ENCODE peak calls at places on chromosome 13, in four cellular contexts. N, R, D and X are unnamed samples.

GRCh38 chr13:98246538-98247172 is 69.6 kb upstream of the RNF113B start:
- DNase-seq in D (no peak), N (no peak), R (no peak), X (no peak)

GRCh38 chr13:111950697-111951096 is 116.3 kb upstream of the SOX1 start:
- DNase-seq in R (no peak), D (no peak), N (no peak), X (no peak)

GRCh38 chr13:43077446-43077845 is 54.1 kb downstream of the DNAJC15 start:
- DNase-seq in D (no peak), N (no peak), R (no peak), X (no peak)

GRCh38 chr13:99086869-99087129 is 108.9 kb upstream of the DOCK9 start:
- DNase-seq in D (no peak), N (no peak), R (no peak), X (no peak)

GRCh38 chr13:113187905-113188595 is 20.4 kb downstream of the PCID2 start:
- DNase-seq in R (no peak), D (no peak), N (peak; percentile 84), X (peak; percentile 61)

GRCh38 chr13:23750383-23751121 is 138.6 kb downstream of the MIPEP start:
- DNase-seq in D (no peak), N (peak; percentile 90), R (no peak), X (no peak)

GRCh38 chr13:33639640-33640080 is 178.3 kb upstream of the RFC3 start:
- DNase-seq in R (no peak), D (no peak), N (no peak), X (no peak)

GRCh38 chr13:40452038-40452666 is 214.3 kb downstream of the FOXO1 start:
- DNase-seq in D (no peak), N (no peak), R (no peak), X (no peak)

GRCh38 chr13:47085346-47085745 is 188.5 kb upstream of the HTR2A start:
- DNase-seq in D (no peak), N (no peak), R (no peak), X (no peak)

GRCh38 chr13:48859168-48860105 is 116.3 kb upstream of the FNDC3A start:
- DNase-seq in N (no peak), D (no peak), R (no peak), X (no peak)

GRCh38 chr13:41352935-41353801 is 42.1 kb downstream of the NAA16 start:
- DNase-seq in R (no peak), D (no peak), N (peak; percentile 81), X (peak; percentile 6)

GRCh38 chr13:109131698-109132257 is 502.4 kb downstream of the MYO16 start:
- DNase-seq in N (peak; percentile 33), D (no peak), R (no peak), X (no peak)

GRCh38 chr13:111114362-111115050 is 604 bp upstream of the ARHGEF7 start:
- DNase-seq in D (no peak), N (peak; percentile 31), R (peak; percentile 55), X (no peak)

GRCh38 chr13:20232556-20233277 is 598 bp upstream of the GJB6 start:
- DNase-seq in R (no peak), D (no peak), N (no peak), X (no peak)

GRCh38 chr13:76123548-76123947 is 487.4 kb downstream of the LMO7 start:
- DNase-seq in N (no peak), R (no peak), D (no peak), X (no peak)

GRCh38 chr13:76012091-76012721 is 376.1 kb downstream of the LMO7 start:
- DNase-seq in R (no peak), N (peak; percentile 38), D (no peak), X (no peak)

GRCh38 chr13:32624441-32624840 is 38.2 kb downstream of the PDS5B start:
- DNase-seq in D (no peak), N (no peak), R (no peak), X (no peak)

GRCh38 chr13:35566340-35566739 is 89.9 kb upstream of the MAB21L1 start:
- DNase-seq in R (no peak), N (no peak), D (no peak), X (no peak)

GRCh38 chr13:93882086-93882651 is 597.3 kb downstream of the DCT start:
- DNase-seq in N (no peak), R (no peak), D (no peak), X (peak; percentile 75)

GRCh38 chr13:32791545-32792172 is 205.4 kb downstream of the PDS5B start:
- DNase-seq in N (no peak), R (no peak), D (no peak), X (no peak)

GRCh38 chr13:66689628-66690027 is 540.5 kb downstream of the PCDH9 start:
- DNase-seq in R (no peak), N (peak; percentile 36), D (no peak), X (peak; percentile 34)

GRCh38 chr13:88085036-88085435 is 413.9 kb downstream of the SLITRK5 start:
- DNase-seq in R (no peak), D (no peak), N (no peak), X (no peak)

GRCh38 chr13:98977568-98978270 is at the start of gene DOCK9:
- DNase-seq in R (peak; percentile 54), N (peak; percentile 74), D (peak; percentile 60), X (peak; percentile 12)

GRCh38 chr13:27536361-27537101 is 83.8 kb downstream of the LNX2 start:
- DNase-seq in D (no peak), N (no peak), R (no peak), X (no peak)

GRCh38 chr13:82867284-82867683 is 1015.0 kb downstream of the SLITRK1 start:
- DNase-seq in R (no peak), N (no peak), D (no peak), X (no peak)

GRCh38 chr13:114296448-114296847 is 15.0 kb downstream of the UPF3A start:
- DNase-seq in N (no peak), R (no peak), D (no peak), X (no peak)

GRCh38 chr13:48782429-48782840 is 128.7 kb downstream of the CYSLTR2 start:
- DNase-seq in N (no peak), D (no peak), R (no peak), X (peak; percentile 31)

GRCh38 chr13:42864952-42865634 is 83.7 kb downstream of the FAM216B start:
- DNase-seq in R (no peak), D (no peak), N (no peak), X (no peak)

GRCh38 chr13:50720856-50721663 is 122.4 kb downstream of the DLEU7 start:
- DNase-seq in D (no peak), N (no peak), R (no peak), X (no peak)